ENCODE peak calls at places on chromosomes 5 and 9, in seven cellular contexts. B is SK-N-SH, K is IMR-90, N is HepG2, X is GM12878, O is H1, W is HCT116. G is an unnamed sample.

GRCh38 chr9:133855802-133856592 is 117.8 kb upstream of the SARDH start:
- DNase-seq in B (no peak), K (peak), N (peak), X (no peak), O (no peak), W (no peak), G (no peak)

GRCh38 chr5:57495688-57496087 is 13.1 kb upstream of the ACTBL2 start:
- DNase-seq in B (no peak), K (no peak), N (no peak), X (no peak), O (no peak), W (no peak), G (no peak)

GRCh38 chr5:172887735-172888134 is 53.7 kb downstream of the ERGIC1 start:
- DNase-seq in B (no peak), K (peak), N (no peak), X (no peak), O (no peak), W (no peak), G (no peak)

GRCh38 chr5:73039082-73039481 is 81.3 kb upstream of the TMEM171 start:
- DNase-seq in B (no peak), K (peak), N (no peak), X (no peak), O (no peak), W (no peak), G (no peak)

GRCh38 chr5:132543472-132544201 is at the start of gene IL5:
- DNase-seq in B (no peak), K (no peak), N (no peak), X (no peak), O (no peak), W (no peak), G (no peak)

GRCh38 chr5:102902647-102903046 is 147.5 kb downstream of the PAM start:
- DNase-seq in B (no peak), K (no peak), N (no peak), X (no peak), O (no peak), W (no peak), G (no peak)

GRCh38 chr9:35107337-35108290 is 4.7 kb upstream of the STOML2 start:
- DNase-seq in B (no peak), K (no peak), N (no peak), X (no peak), O (no peak), W (no peak), G (no peak)

GRCh38 chr9:92808726-92809451 is 44.3 kb upstream of the BICD2 start:
- DNase-seq in B (peak), K (peak), N (peak), X (no peak), O (peak), W (peak), G (peak)

GRCh38 chr5:107428303-107428761 is 242.4 kb downstream of the EFNA5 start:
- DNase-seq in B (no peak), K (no peak), N (no peak), X (peak), O (no peak), W (no peak), G (no peak)

GRCh38 chr5:53543401-53543800 is 17.0 kb upstream of the NDUFS4 start:
- DNase-seq in B (no peak), K (peak), N (no peak), X (no peak), O (no peak), W (no peak), G (no peak)

GRCh38 chr9:101510344-101510940 is 23.2 kb upstream of the RNF20 start:
- DNase-seq in B (no peak), K (no peak), N (no peak), X (no peak), O (no peak), W (no peak), G (no peak)

GRCh38 chr5:123099514-123100151 is 10.6 kb downstream of the PRDM6 start:
- DNase-seq in B (peak), K (no peak), N (no peak), X (no peak), O (no peak), W (peak), G (peak)
- TF ChIP-seq RAD21 in B (peak), K (no peak), N (no peak), X (no peak), O (no peak), W (no peak), G (peak)

DNA sequence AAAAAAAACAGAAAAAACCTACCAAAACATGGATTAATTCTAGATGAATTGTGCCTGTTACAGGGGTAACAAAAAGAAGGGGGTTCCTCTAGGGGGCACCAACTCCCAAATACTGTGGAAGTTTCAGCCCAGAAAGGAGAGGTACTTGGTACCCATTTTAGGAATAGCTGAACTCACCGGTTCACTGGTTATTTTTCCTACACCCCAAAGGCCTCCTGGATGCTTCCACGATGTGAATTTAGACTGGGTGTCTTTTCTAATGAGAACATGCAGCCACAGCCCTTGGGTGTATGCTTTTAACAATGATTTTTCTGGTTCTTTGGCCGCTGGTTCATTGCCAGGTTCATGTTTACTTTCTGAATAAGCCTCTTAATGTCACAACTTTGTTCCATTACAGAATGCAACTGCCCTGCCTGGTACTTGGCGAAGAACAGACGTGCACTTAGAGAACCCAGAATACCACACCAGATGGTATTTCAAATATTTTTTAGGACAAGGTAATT is 46.7 kb downstream of the GARNL3 start:
- DNase-seq in B (no peak), K (peak), N (peak), X (no peak), O (no peak), W (peak), G (peak)
- TF ChIP-seq RAD21 in B (peak), K (peak), N (no peak), X (peak), O (peak), W (peak), G (peak)

DNA sequence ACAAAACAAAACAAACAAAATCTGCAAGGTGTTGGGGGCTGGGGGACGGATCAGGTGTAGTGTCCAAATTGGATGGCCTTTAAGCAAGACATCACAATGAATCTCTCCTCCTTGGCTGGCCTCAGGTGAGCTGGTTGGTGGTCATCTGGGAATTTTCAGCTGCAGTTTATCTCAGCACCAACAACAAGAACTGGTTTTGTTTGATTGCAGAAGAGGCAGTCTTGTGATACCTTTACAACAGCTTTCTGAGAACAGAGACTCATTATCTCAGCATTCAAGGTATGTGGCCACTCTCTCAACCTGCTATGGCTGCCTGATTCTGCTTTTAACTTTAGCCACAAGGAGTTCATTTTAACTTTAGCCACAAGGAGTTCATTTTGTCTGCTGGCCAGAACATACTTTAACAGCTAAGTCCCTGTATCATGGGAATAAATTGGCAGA is 1543.4 kb downstream of the EFNA5 start:
- DNase-seq in B (no peak), K (peak), N (no peak), X (peak), O (no peak), W (no peak), G (no peak)
- TF ChIP-seq RAD21 in B (no peak), K (no peak), N (no peak), X (no peak), O (no peak), W (no peak), G (no peak)

GRCh38 chr5:112576298-112576925 is 157.3 kb upstream of the EPB41L4A start:
- DNase-seq in B (no peak), K (no peak), N (no peak), X (no peak), O (no peak), W (no peak), G (no peak)

GRCh38 chr5:112584781-112585180 is 152.9 kb upstream of the APC start:
- DNase-seq in B (no peak), K (no peak), N (no peak), X (no peak), O (no peak), W (no peak), G (no peak)

GRCh38 chr5:112583166-112583565 is 154.5 kb upstream of the APC start:
- DNase-seq in B (no peak), K (no peak), N (no peak), X (no peak), O (no peak), W (no peak), G (no peak)

GRCh38 chr5:112581811-112582320 is 155.8 kb upstream of the APC start:
- DNase-seq in B (no peak), K (no peak), N (no peak), X (no peak), O (no peak), W (no peak), G (no peak)

DNA sequence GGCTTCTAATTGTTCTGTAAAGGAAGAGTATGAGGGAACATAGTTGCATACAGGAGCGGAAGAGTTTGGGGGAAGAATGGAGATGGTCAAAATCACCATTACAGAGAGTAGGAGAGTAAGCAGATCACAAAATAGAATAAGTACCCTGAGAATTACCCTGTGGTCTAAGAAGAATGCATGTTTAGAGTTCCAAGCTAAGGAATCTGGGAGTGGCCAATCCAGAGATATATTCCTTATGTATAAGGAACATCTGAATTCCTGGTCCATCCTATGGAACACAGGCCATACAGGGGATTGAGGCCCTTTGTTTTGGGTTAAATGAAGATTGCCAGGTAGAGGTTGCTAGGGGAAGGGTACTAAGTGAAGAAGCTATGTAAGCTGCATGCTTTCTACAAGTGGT is 157.9 kb upstream of the APC start:
- DNase-seq in B (no peak), K (no peak), N (no peak), X (no peak), O (no peak), W (no peak), G (no peak)
- TF ChIP-seq RAD21 in B (no peak), K (no peak), N (no peak), X (no peak), O (no peak), W (no peak), G (no peak)

GRCh38 chr5:129020683-129021082 is 55.4 kb downstream of the SLC27A6 start:
- DNase-seq in B (no peak), K (no peak), N (no peak), X (no peak), O (no peak), W (no peak), G (no peak)
- TF ChIP-seq RAD21 in B (no peak), K (no peak), N (no peak), X (no peak), O (no peak), W (no peak), G (no peak)

DNA sequence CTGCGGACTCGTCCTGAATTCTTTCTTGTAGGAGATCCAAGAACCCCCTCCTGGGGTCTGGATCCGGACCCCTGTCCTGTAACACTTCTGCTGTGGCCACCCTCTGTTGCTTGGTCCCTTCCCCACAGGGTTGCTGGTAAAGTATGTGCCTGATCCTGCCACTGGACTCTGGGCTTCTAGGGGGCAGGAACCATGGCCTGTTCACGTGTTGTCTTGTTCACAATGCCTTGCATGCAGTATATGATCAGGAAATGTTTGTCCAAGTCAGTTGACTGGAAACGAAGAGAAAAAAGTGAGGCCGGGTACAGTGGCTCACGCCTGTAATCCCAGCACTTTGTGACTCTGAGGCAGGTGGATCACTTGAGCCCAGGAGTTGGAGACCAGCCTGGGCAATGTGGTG is 139.3 kb upstream of the ALDH1B1 start:
- DNase-seq in B (no peak), K (no peak), N (peak), X (no peak), O (no peak), W (no peak), G (no peak)
- TF ChIP-seq RAD21 in B (no peak), K (no peak), N (no peak), X (no peak), O (no peak), W (no peak), G (no peak)

DNA sequence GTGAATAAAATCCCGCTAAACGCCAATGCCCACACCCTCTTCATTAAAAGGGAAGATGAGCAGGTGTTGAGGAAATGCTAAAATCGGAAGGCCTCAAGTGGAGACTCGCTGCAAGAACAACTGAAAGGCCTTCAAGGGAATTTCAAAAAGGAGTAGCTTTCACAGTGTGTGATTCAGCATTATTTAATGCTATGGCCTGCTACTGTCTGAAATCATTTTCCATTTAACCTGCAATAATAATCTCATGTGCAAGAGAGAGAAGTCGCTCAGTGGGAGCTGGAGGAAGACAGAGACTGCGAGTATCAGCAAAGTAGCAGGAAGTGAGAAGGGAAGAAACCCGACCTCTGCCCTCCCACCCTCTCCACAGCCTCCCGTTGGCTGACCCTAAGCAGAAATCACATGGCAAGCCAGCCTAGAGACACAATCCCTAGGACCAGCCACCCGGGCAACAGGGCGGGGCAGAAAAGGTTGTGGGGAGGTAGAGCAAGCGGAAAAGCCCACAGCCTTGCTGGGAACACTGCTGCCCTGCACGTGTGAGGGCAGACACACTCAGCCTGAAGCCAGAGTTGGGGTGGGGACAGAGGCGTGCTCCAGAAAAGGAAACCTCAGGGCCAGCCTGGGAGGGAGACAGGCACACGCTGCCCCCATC is 39.9 kb upstream of the CTSL start:
- DNase-seq in B (no peak), K (peak), N (no peak), X (no peak), O (no peak), W (no peak), G (no peak)
- TF ChIP-seq RAD21 in B (no peak), K (no peak), N (no peak), X (no peak), O (no peak), W (no peak), G (no peak)

GRCh38 chr5:56367752-56368151 is 134.6 kb upstream of the ANKRD55 start:
- DNase-seq in B (no peak), K (no peak), N (no peak), X (no peak), O (no peak), W (no peak), G (no peak)

GRCh38 chr5:56361398-56361797 is 128.3 kb upstream of the ANKRD55 start:
- DNase-seq in B (no peak), K (no peak), N (no peak), X (no peak), O (no peak), W (no peak), G (no peak)

GRCh38 chr5:56369333-56369947 is 136.3 kb upstream of the ANKRD55 start:
- DNase-seq in B (no peak), K (no peak), N (no peak), X (no peak), O (no peak), W (no peak), G (no peak)

DNA sequence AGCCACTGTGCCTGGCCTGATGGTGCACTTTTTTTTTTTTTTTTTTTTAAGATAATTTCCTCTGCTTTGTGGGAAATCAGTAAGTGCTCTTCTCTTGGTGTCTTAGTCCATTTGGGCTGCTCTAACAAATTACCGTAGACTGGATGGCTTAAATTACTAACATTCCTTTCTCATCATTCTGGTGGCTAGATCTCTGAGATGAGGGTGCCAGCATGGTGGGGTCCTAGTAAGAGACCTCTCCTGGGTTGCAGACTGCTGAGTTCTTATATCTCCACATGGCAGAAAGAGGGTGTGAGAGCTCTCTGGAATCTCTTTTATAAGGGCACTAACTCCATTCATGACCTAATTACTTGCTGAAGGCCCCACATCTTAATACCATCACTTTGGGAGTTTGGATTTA is 133.9 kb upstream of the ANKRD55 start:
- DNase-seq in B (no peak), K (no peak), N (no peak), X (no peak), O (no peak), W (no peak), G (no peak)
- TF ChIP-seq RAD21 in B (no peak), K (no peak), N (no peak), X (no peak), O (no peak), W (no peak), G (no peak)

GRCh38 chr9:73093740-73094379 is 57.8 kb upstream of the ANXA1 start:
- DNase-seq in B (no peak), K (peak), N (no peak), X (no peak), O (no peak), W (no peak), G (no peak)
- TF ChIP-seq RAD21 in B (no peak), K (no peak), N (no peak), X (no peak), O (no peak), W (no peak), G (no peak)

GRCh38 chr5:169546346-169546745 is 37.2 kb upstream of the SPDL1 start:
- DNase-seq in B (no peak), K (no peak), N (no peak), X (no peak), O (no peak), W (no peak), G (no peak)

GRCh38 chr5:169545762-169546161 is 37.8 kb upstream of the SPDL1 start:
- DNase-seq in B (no peak), K (peak), N (no peak), X (no peak), O (no peak), W (no peak), G (peak)

GRCh38 chr5:169548315-169548714 is 35.3 kb upstream of the SPDL1 start:
- DNase-seq in B (peak), K (peak), N (peak), X (no peak), O (no peak), W (no peak), G (peak)

GRCh38 chr5:169549453-169549852 is 34.1 kb upstream of the SPDL1 start:
- DNase-seq in B (no peak), K (no peak), N (no peak), X (no peak), O (no peak), W (no peak), G (no peak)

DNA sequence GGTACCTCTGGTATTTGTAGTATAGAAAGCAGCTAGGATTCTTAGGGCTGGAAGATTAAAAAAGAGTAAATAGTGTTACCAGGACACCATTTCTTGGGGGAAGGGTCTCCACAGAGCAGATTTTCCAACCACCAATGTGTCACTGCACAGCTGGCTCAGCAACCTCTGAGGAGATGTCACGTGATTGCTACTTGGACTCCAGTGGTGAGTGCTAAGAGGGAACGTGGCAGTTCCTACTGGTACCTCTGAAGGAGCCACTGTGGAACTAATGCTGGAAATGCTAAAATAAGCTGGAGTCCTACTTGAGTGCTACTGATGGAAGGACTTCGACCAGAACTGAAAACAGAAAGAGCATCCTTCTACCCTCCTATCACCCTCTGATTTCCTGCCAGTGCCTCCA is 36.1 kb upstream of the SPDL1 start:
- DNase-seq in B (no peak), K (peak), N (no peak), X (no peak), O (no peak), W (no peak), G (no peak)
- TF ChIP-seq RAD21 in B (no peak), K (no peak), N (no peak), X (no peak), O (no peak), W (no peak), G (no peak)